ENCODE peak calls at places on chromosomes 3 and 15, in four cellular contexts. One of them, this sample, is unnamed.

GRCh38 chr3:43286886-43287301 is 554 bp downstream of the SNRK start:
- DNase-seq in HCEC 1CT: peak; percentile 28
- DNase-seq in substantia nigra: peak; percentile 60
- DNase-seq in glomerular endothelial cell: no peak
- DNase-seq in this sample: no peak

GRCh38 chr15:52682776-52683175 is 3.6 kb upstream of the ATOSA start:
- DNase-seq in HCEC 1CT: no peak
- DNase-seq in substantia nigra: no peak
- DNase-seq in glomerular endothelial cell: no peak
- DNase-seq in this sample: no peak

GRCh38 chr3:82306189-82306588 is 544.7 kb upstream of the GBE1 start:
- DNase-seq in HCEC 1CT: no peak
- DNase-seq in substantia nigra: no peak
- DNase-seq in glomerular endothelial cell: no peak
- DNase-seq in this sample: no peak

GRCh38 chr3:130711885-130712284 is 34.7 kb downstream of the PIK3R4 start:
- DNase-seq in HCEC 1CT: no peak
- DNase-seq in substantia nigra: no peak
- DNase-seq in glomerular endothelial cell: no peak
- DNase-seq in this sample: no peak

GRCh38 chr3:149969110-149969944 is 1.4 kb downstream of the PFN2 start:
- DNase-seq in HCEC 1CT: peak; percentile 86
- DNase-seq in substantia nigra: peak; percentile 45
- DNase-seq in glomerular endothelial cell: peak; percentile 29
- DNase-seq in this sample: no peak

GRCh38 chr3:40852712-40853111 is 328.0 kb downstream of the ZNF621 start:
- DNase-seq in HCEC 1CT: no peak
- DNase-seq in substantia nigra: no peak
- DNase-seq in glomerular endothelial cell: no peak
- DNase-seq in this sample: no peak

GRCh38 chr15:80547264-80547663 is 143.1 kb downstream of the ARNT2 start:
- DNase-seq in HCEC 1CT: no peak
- DNase-seq in substantia nigra: no peak
- DNase-seq in glomerular endothelial cell: no peak
- DNase-seq in this sample: no peak

GRCh38 chr3:149151843-149152242 is 22.4 kb downstream of the HPS3 start:
- DNase-seq in HCEC 1CT: peak; percentile 31
- DNase-seq in substantia nigra: no peak
- DNase-seq in glomerular endothelial cell: no peak
- DNase-seq in this sample: no peak

GRCh38 chr15:27170866-27171265 is 199.9 kb downstream of the GABRG3 start:
- DNase-seq in HCEC 1CT: no peak
- DNase-seq in substantia nigra: no peak
- DNase-seq in glomerular endothelial cell: no peak
- DNase-seq in this sample: no peak

GRCh38 chr15:66389859-66390382 is 3.2 kb downstream of the MAP2K1 start:
- DNase-seq in HCEC 1CT: peak; percentile 14
- DNase-seq in substantia nigra: no peak
- DNase-seq in glomerular endothelial cell: no peak
- DNase-seq in this sample: no peak

GRCh38 chr15:60865507-60865906 is 363.6 kb downstream of the RORA start:
- DNase-seq in HCEC 1CT: peak; percentile 81
- DNase-seq in substantia nigra: no peak
- DNase-seq in glomerular endothelial cell: no peak
- DNase-seq in this sample: no peak

GRCh38 chr15:43253431-43254403 is 13.0 kb downstream of the TGM5 start:
- DNase-seq in HCEC 1CT: no peak
- DNase-seq in substantia nigra: peak; percentile 18
- DNase-seq in glomerular endothelial cell: no peak
- DNase-seq in this sample: no peak

GRCh38 chr3:32758375-32758753 is 59.4 kb upstream of the TRIM71 start:
- DNase-seq in HCEC 1CT: peak; percentile 44
- DNase-seq in substantia nigra: no peak
- DNase-seq in glomerular endothelial cell: no peak
- DNase-seq in this sample: no peak

GRCh38 chr3:17967111-17967510 is 224.7 kb upstream of the TBC1D5 start:
- DNase-seq in HCEC 1CT: no peak
- DNase-seq in substantia nigra: peak; percentile 64
- DNase-seq in glomerular endothelial cell: no peak
- DNase-seq in this sample: peak; percentile 73

GRCh38 chr15:63593705-63594671 is 3.2 kb upstream of the FBXL22 start:
- DNase-seq in HCEC 1CT: no peak
- DNase-seq in substantia nigra: no peak
- DNase-seq in glomerular endothelial cell: no peak
- DNase-seq in this sample: no peak

GRCh38 chr15:100187677-100188076 is 154.1 kb downstream of the ADAMTS17 start:
- DNase-seq in HCEC 1CT: no peak
- DNase-seq in substantia nigra: no peak
- DNase-seq in glomerular endothelial cell: no peak
- DNase-seq in this sample: no peak

GRCh38 chr15:57090460-57090859 is 172.0 kb downstream of the TCF12 start:
- DNase-seq in HCEC 1CT: no peak
- DNase-seq in substantia nigra: no peak
- DNase-seq in glomerular endothelial cell: no peak
- DNase-seq in this sample: no peak

GRCh38 chr15:66025972-66026371 is 156.7 kb downstream of the RAB11A start:
- DNase-seq in HCEC 1CT: no peak
- DNase-seq in substantia nigra: no peak
- DNase-seq in glomerular endothelial cell: no peak
- DNase-seq in this sample: no peak

GRCh38 chr3:46020766-46021510 is 6.3 kb downstream of the XCR1 start:
- DNase-seq in HCEC 1CT: no peak
- DNase-seq in substantia nigra: no peak
- DNase-seq in glomerular endothelial cell: no peak
- DNase-seq in this sample: no peak

GRCh38 chr3:190728574-190729246 is 133.8 kb downstream of the GMNC start:
- DNase-seq in HCEC 1CT: peak; percentile 34
- DNase-seq in substantia nigra: no peak
- DNase-seq in glomerular endothelial cell: no peak
- DNase-seq in this sample: no peak

GRCh38 chr15:77784361-77785292 is 151.9 kb upstream of the LINGO1 start:
- DNase-seq in HCEC 1CT: peak; percentile 29
- DNase-seq in substantia nigra: no peak
- DNase-seq in glomerular endothelial cell: no peak
- DNase-seq in this sample: no peak

GRCh38 chr15:64634020-64634419 is 141.4 kb downstream of the RBPMS2 start:
- DNase-seq in HCEC 1CT: no peak
- DNase-seq in substantia nigra: no peak
- DNase-seq in glomerular endothelial cell: no peak
- DNase-seq in this sample: no peak

GRCh38 chr3:1728510-1728909 is 370.2 kb upstream of the CNTN4 start:
- DNase-seq in HCEC 1CT: no peak
- DNase-seq in substantia nigra: no peak
- DNase-seq in glomerular endothelial cell: no peak
- DNase-seq in this sample: no peak

GRCh38 chr15:29316422-29316821 is 46.8 kb upstream of the NSMCE3 start:
- DNase-seq in HCEC 1CT: peak; percentile 30
- DNase-seq in substantia nigra: no peak
- DNase-seq in glomerular endothelial cell: no peak
- DNase-seq in this sample: no peak

GRCh38 chr15:66752078-66752477 is 50.0 kb downstream of the SMAD6 start:
- DNase-seq in HCEC 1CT: no peak
- DNase-seq in substantia nigra: no peak
- DNase-seq in glomerular endothelial cell: no peak
- DNase-seq in this sample: no peak

GRCh38 chr15:51130344-51130743 is 35.6 kb upstream of the TNFAIP8L3 start:
- DNase-seq in HCEC 1CT: no peak
- DNase-seq in substantia nigra: no peak
- DNase-seq in glomerular endothelial cell: no peak
- DNase-seq in this sample: no peak

GRCh38 chr15:55694652-55695150 is 48.3 kb downstream of the PRTG start:
- DNase-seq in HCEC 1CT: no peak
- DNase-seq in substantia nigra: no peak
- DNase-seq in glomerular endothelial cell: no peak
- DNase-seq in this sample: no peak

GRCh38 chr3:55498520-55498919 is 11.4 kb upstream of the WNT5A start:
- DNase-seq in HCEC 1CT: no peak
- DNase-seq in substantia nigra: no peak
- DNase-seq in glomerular endothelial cell: no peak
- DNase-seq in this sample: no peak

GRCh38 chr15:93985925-93986324 is 245.4 kb upstream of the MCTP2 start:
- DNase-seq in HCEC 1CT: no peak
- DNase-seq in substantia nigra: no peak
- DNase-seq in glomerular endothelial cell: no peak
- DNase-seq in this sample: no peak

GRCh38 chr15:58590236-58590635 is 158.4 kb downstream of the LIPC start:
- DNase-seq in HCEC 1CT: no peak
- DNase-seq in substantia nigra: no peak
- DNase-seq in glomerular endothelial cell: no peak
- DNase-seq in this sample: no peak